ENCODE peak calls at places on chromosome 12, in four cellular contexts. I is HCT116, C is K562, X is H1. J is an unnamed sample.

GRCh38 chr12:106144847-106145246 is 6.1 kb upstream of the NUAK1 start:
- DNase-seq in I (no peak), C (no peak), X (no peak), J (no peak)

GRCh38 chr12:1448321-1448720 is 146.1 kb downstream of the FBXL14 start:
- DNase-seq in I (no peak), C (no peak), X (no peak), J (no peak)

GRCh38 chr12:85363382-85364190 is 83.6 kb downstream of the ALX1 start:
- DNase-seq in I (no peak), C (no peak), X (no peak), J (no peak)

GRCh38 chr12:88420460-88420859 is 159.8 kb downstream of the KITLG start:
- DNase-seq in I (peak), C (no peak), X (no peak), J (no peak)

GRCh38 chr12:118358607-118359540 is 13.8 kb downstream of the TAOK3 start:
- DNase-seq in I (no peak), C (peak), X (no peak), J (no peak)

GRCh38 chr12:124713436-124714082 is 146.1 kb upstream of the NCOR2 start:
- DNase-seq in I (no peak), C (no peak), X (no peak), J (no peak)

GRCh38 chr12:90770861-90771260 is 184.1 kb downstream of the CCER1 start:
- DNase-seq in I (no peak), C (no peak), X (no peak), J (no peak)

GRCh38 chr12:94418517-94418916 is 41.1 kb downstream of the CEP83 start:
- DNase-seq in I (no peak), C (no peak), X (no peak), J (peak)

GRCh38 chr12:98532687-98533304 is 17.4 kb downstream of the TMPO start:
- DNase-seq in I (peak), C (peak), X (no peak), J (peak)

GRCh38 chr12:75764091-75764490 is 252.7 kb upstream of the KRR1 start:
- DNase-seq in I (no peak), C (no peak), X (no peak), J (no peak)

GRCh38 chr12:225012-225411 is 11.1 kb upstream of the SLC6A12 start:
- DNase-seq in I (no peak), C (no peak), X (no peak), J (no peak)

GRCh38 chr12:16349132-16349463 is 1.7 kb downstream of the MGST1 start:
- DNase-seq in I (no peak), C (peak), X (no peak), J (peak)

GRCh38 chr12:50242751-50243191 is 40.5 kb downstream of the LIMA1 start:
- DNase-seq in I (no peak), C (no peak), X (no peak), J (no peak)

GRCh38 chr12:82833461-82833860 is 146.8 kb downstream of the TMTC2 start:
- DNase-seq in I (no peak), C (no peak), X (no peak), J (no peak)

GRCh38 chr12:111893287-111893686 is 51.3 kb downstream of the MAPKAPK5 start:
- DNase-seq in I (no peak), C (no peak), X (no peak), J (no peak)

GRCh38 chr12:90235642-90236041 is 527.0 kb upstream of the ATP2B1 start:
- DNase-seq in I (no peak), C (no peak), X (no peak), J (no peak)

GRCh38 chr12:12777056-12777455 is 8.4 kb upstream of the APOLD1 start:
- DNase-seq in I (no peak), C (no peak), X (no peak), J (no peak)

GRCh38 chr12:124817076-124818000 is 46.3 kb downstream of the SCARB1 start:
- DNase-seq in I (no peak), C (no peak), X (no peak), J (no peak)

GRCh38 chr12:32445356-32445755 is 46.0 kb downstream of the FGD4 start:
- DNase-seq in I (no peak), C (no peak), X (no peak), J (no peak)

GRCh38 chr12:55715169-55715764 is 579 bp upstream of the BLOC1S1 start:
- DNase-seq in I (no peak), C (no peak), X (no peak), J (no peak)

GRCh38 chr12:112370868-112371510 is 11.2 kb downstream of the HECTD4 start:
- DNase-seq in I (no peak), C (no peak), X (no peak), J (peak)

GRCh38 chr12:120314220-120314619 is 12.1 kb downstream of the SIRT4 start:
- DNase-seq in I (no peak), C (peak), X (peak), J (no peak)

GRCh38 chr12:65511134-65511912 is 232.8 kb downstream of the MSRB3 start:
- DNase-seq in I (no peak), C (no peak), X (no peak), J (no peak)
- TF ChIP-seq FOSL1 in I (no peak), C (no peak), X (no peak), J (no peak)

GRCh38 chr12:81296556-81297305 is 218.9 kb downstream of the ACSS3 start:
- DNase-seq in I (no peak), C (no peak), X (no peak), J (no peak)

GRCh38 chr12:81295286-81295685 is 217.4 kb downstream of the ACSS3 start:
- DNase-seq in I (no peak), C (no peak), X (no peak), J (no peak)

GRCh38 chr12:81297606-81298005 is 219.7 kb downstream of the ACSS3 start:
- DNase-seq in I (no peak), C (no peak), X (no peak), J (no peak)

GRCh38 chr12:81303935-81304334 is 226.1 kb downstream of the ACSS3 start:
- DNase-seq in I (no peak), C (no peak), X (no peak), J (no peak)

GRCh38 chr12:81300454-81300853 is 222.6 kb downstream of the ACSS3 start:
- DNase-seq in I (no peak), C (no peak), X (no peak), J (no peak)
- TF ChIP-seq FOSL1 in I (no peak), C (no peak), X (no peak), J (no peak)

GRCh38 chr12:26126340-26127284 is 1.8 kb upstream of the BHLHE41 start:
- DNase-seq in I (no peak), C (peak), X (peak), J (peak)
- TF ChIP-seq FOSL1 in I (no peak), C (no peak), X (no peak), J (no peak)

DNA sequence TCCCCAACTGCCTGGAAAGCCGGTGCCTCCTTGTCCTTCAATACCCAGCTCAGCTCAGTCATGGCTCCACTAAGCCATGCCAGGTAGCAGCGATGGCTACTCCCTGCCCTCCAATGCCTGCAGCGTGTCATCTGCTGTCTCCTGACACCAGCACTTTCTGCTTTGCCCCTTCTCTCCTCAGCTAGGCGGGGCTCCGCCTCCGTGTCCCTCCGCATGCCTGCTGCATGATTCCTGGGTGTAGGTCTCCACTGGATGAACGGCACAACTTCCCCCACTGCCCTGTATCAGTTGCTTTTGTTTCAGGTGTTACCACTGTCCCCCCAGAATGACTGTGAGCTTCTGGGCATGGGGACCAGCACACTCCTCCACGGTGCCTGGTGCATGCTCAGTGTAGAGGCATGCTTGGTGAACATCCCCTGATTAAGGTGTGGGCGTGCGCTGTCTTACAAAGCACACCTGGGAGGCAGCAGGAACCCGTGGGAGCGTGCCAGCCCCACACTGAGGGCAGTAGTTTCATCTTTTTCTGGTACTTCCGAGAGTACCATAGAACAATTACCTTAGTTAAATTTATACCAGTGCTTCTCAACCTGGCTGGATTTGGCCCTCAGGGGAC is 179.4 kb upstream of the PRMT8 start:
- DNase-seq in I (no peak), C (no peak), X (no peak), J (no peak)
- TF ChIP-seq FOSL1 in I (no peak), C (no peak), X (no peak), J (no peak)

GRCh38 chr12:52307836-52308806 is 13.1 kb downstream of the KRT83 start:
- DNase-seq in I (peak), C (no peak), X (peak), J (no peak)
- TF ChIP-seq FOSL1 in I (no peak), C (no peak), X (no peak), J (no peak)

GRCh38 chr12:3177778-3178435 is 100.7 kb downstream of the TSPAN9 start:
- DNase-seq in I (no peak), C (no peak), X (no peak), J (no peak)
- TF ChIP-seq FOSL1 in I (no peak), C (no peak), X (no peak), J (no peak)

J was measured in HepG2.